ENCODE peak calls at places on chromosomes 5 and 9, in ten cellular contexts. P is Panc1, T is brain microvascular endothelial cell, U is fibroblast of the aortic adventitia, L is breast epithelium, R is foreskin fibroblast, Y is coronary artery, A is A549, S is A673, X is fibroblast of lung. O is an unnamed sample.

GRCh38 chr5:111948078-111948477 is 191.1 kb upstream of the NREP start:
- DNase-seq in P (no peak), T (no peak), U (no peak), L (no peak), R (no peak), Y (no peak), A (no peak), S (no peak), X (no peak), O (no peak)

GRCh38 chr9:31394040-31394473 is 990.4 kb upstream of the ACO1 start:
- DNase-seq in P (no peak), T (peak), U (no peak), L (no peak), R (peak), Y (no peak), A (no peak), S (peak), X (peak), O (peak)

GRCh38 chr5:157820593-157821252 is 38.2 kb downstream of the CLINT1 start:
- DNase-seq in P (no peak), T (peak), U (peak), L (no peak), R (peak), Y (no peak), A (peak), S (peak), X (peak), O (peak)

GRCh38 chr5:92543246-92543645 is 1037.8 kb downstream of the NR2F1-AS1 start:
- DNase-seq in P (no peak), T (no peak), U (no peak), L (no peak), R (peak), Y (no peak), A (no peak), S (no peak), X (peak), O (peak)

GRCh38 chr9:10806873-10807272 is 194.1 kb upstream of the PTPRD start:
- DNase-seq in P (no peak), T (no peak), U (no peak), L (no peak), R (no peak), Y (no peak), A (no peak), S (no peak), X (no peak), O (no peak)

GRCh38 chr5:67011422-67011821 is 185.2 kb downstream of the CD180 start:
- DNase-seq in P (no peak), T (no peak), U (no peak), L (no peak), R (no peak), Y (no peak), A (no peak), S (no peak), X (no peak), O (no peak)

GRCh38 chr5:181207214-181207959 is 2.4 kb upstream of the TRIM7 start:
- DNase-seq in P (peak), T (peak), U (peak), L (no peak), R (peak), Y (no peak), A (peak), S (peak), X (peak), O (peak)

GRCh38 chr5:132807163-132807838 is 5.8 kb upstream of the SOWAHA start:
- DNase-seq in P (no peak), T (no peak), U (no peak), L (no peak), R (no peak), Y (no peak), A (peak), S (peak), X (no peak), O (no peak)

GRCh38 chr5:129379406-129379805 is 80.7 kb upstream of the ADAMTS19 start:
- DNase-seq in P (no peak), T (no peak), U (no peak), L (no peak), R (peak), Y (no peak), A (no peak), S (no peak), X (peak), O (peak)

GRCh38 chr5:172858990-172859811 is 25.1 kb downstream of the ERGIC1 start:
- DNase-seq in P (peak), T (peak), U (peak), L (no peak), R (peak), Y (peak), A (peak), S (no peak), X (peak), O (peak)

GRCh38 chr5:66840527-66841013 is 244.4 kb downstream of the MAST4 start:
- DNase-seq in P (no peak), T (no peak), U (no peak), L (no peak), R (peak), Y (no peak), A (no peak), S (no peak), X (no peak), O (peak)

GRCh38 chr9:132125361-132125760 is 36.5 kb upstream of the NTNG2 start:
- DNase-seq in P (no peak), T (no peak), U (no peak), L (no peak), R (no peak), Y (no peak), A (no peak), S (no peak), X (no peak), O (no peak)

GRCh38 chr5:53373420-53374188 is 106.8 kb upstream of the FST start:
- DNase-seq in P (no peak), T (no peak), U (peak), L (no peak), R (no peak), Y (no peak), A (no peak), S (no peak), X (peak), O (peak)

GRCh38 chr9:9790216-9790872 is 822.5 kb downstream of the PTPRD start:
- DNase-seq in P (peak), T (peak), U (peak), L (no peak), R (peak), Y (no peak), A (no peak), S (peak), X (peak), O (peak)

GRCh38 chr5:4520557-4520956 is 619.6 kb upstream of the ADAMTS16 start:
- DNase-seq in P (no peak), T (no peak), U (peak), L (no peak), R (no peak), Y (no peak), A (no peak), S (no peak), X (no peak), O (no peak)

GRCh38 chr5:157670662-157671591 is at the start of gene C5orf52:
- DNase-seq in P (no peak), T (peak), U (peak), L (no peak), R (peak), Y (no peak), A (peak), S (peak), X (peak), O (peak)

GRCh38 chr9:126700903-126701819 is 87.4 kb downstream of the LMX1B start:
- DNase-seq in P (no peak), T (no peak), U (no peak), L (peak), R (no peak), Y (peak), A (no peak), S (no peak), X (no peak), O (no peak)

GRCh38 chr5:79697222-79698164 is 7.9 kb downstream of the CMYA5 start:
- DNase-seq in P (no peak), T (peak), U (peak), L (no peak), R (peak), Y (no peak), A (no peak), S (no peak), X (peak), O (peak)

GRCh38 chr9:82553654-82554366 is 509.1 kb downstream of the RASEF start:
- DNase-seq in P (no peak), T (no peak), U (peak), L (no peak), R (peak), Y (no peak), A (no peak), S (peak), X (peak), O (peak)

GRCh38 chr5:133781446-133781845 is 169.1 kb upstream of the FSTL4 start:
- DNase-seq in P (no peak), T (no peak), U (no peak), L (no peak), R (no peak), Y (peak), A (no peak), S (no peak), X (no peak), O (no peak)

GRCh38 chr9:1100945-1101344 is 50.8 kb downstream of the DMRT2 start:
- DNase-seq in P (no peak), T (peak), U (peak), L (no peak), R (peak), Y (no peak), A (no peak), S (peak), X (no peak), O (peak)

GRCh38 chr5:154403234-154403633 is 42.6 kb upstream of the SAP30L start:
- DNase-seq in P (no peak), T (no peak), U (peak), L (no peak), R (no peak), Y (peak), A (no peak), S (no peak), X (peak), O (no peak)

GRCh38 chr9:94443039-94443722 is 111.7 kb upstream of the PCAT7 start:
- DNase-seq in P (no peak), T (no peak), U (no peak), L (no peak), R (no peak), Y (no peak), A (no peak), S (no peak), X (no peak), O (no peak)

GRCh38 chr5:153153086-153153485 is 337.4 kb upstream of the GRIA1 start:
- DNase-seq in P (no peak), T (no peak), U (peak), L (no peak), R (peak), Y (no peak), A (no peak), S (peak), X (peak), O (peak)

GRCh38 chr5:113612060-113612496 is 98.6 kb downstream of the YTHDC2 start:
- DNase-seq in P (no peak), T (no peak), U (peak), L (no peak), R (peak), Y (no peak), A (peak), S (peak), X (peak), O (peak)

GRCh38 chr9:78296893-78297671 is at the start of gene PSAT1:
- DNase-seq in P (peak), T (peak), U (peak), L (peak), R (peak), Y (peak), A (peak), S (peak), X (peak), O (peak)

GRCh38 chr5:59021837-59022514 is 439.1 kb downstream of the RAB3C start:
- DNase-seq in P (no peak), T (no peak), U (no peak), L (no peak), R (no peak), Y (no peak), A (no peak), S (no peak), X (no peak), O (no peak)

GRCh38 chr5:42337607-42338006 is 85.6 kb upstream of the GHR start:
- DNase-seq in P (no peak), T (no peak), U (no peak), L (no peak), R (no peak), Y (no peak), A (no peak), S (no peak), X (no peak), O (no peak)

GRCh38 chr5:56585973-56586740 is 229.2 kb upstream of the MAP3K1 start:
- DNase-seq in P (no peak), T (no peak), U (peak), L (no peak), R (peak), Y (no peak), A (no peak), S (no peak), X (peak), O (no peak)

GRCh38 chr9:86277072-86277471 is 5.3 kb downstream of the ISCA1 start:
- DNase-seq in P (no peak), T (no peak), U (no peak), L (no peak), R (no peak), Y (no peak), A (no peak), S (no peak), X (no peak), O (no peak)

GRCh38 chr5:129664336-129664937 is 83.5 kb upstream of the MINAR2 start:
- DNase-seq in P (peak), T (peak), U (peak), L (no peak), R (peak), Y (no peak), A (peak), S (peak), X (peak), O (peak)

GRCh38 chr9:78677326-78677725 is 380.4 kb downstream of the PSAT1 start:
- DNase-seq in P (no peak), T (no peak), U (no peak), L (no peak), R (peak), Y (no peak), A (no peak), S (no peak), X (peak), O (no peak)

GRCh38 chr5:145681686-145682085 is 153.5 kb downstream of the PRELID2 start:
- DNase-seq in P (peak), T (peak), U (peak), L (no peak), R (peak), Y (no peak), A (peak), S (peak), X (peak), O (peak)

GRCh38 chr9:137028281-137029057 is 432 bp upstream of the ABCA2 start:
- DNase-seq in P (no peak), T (no peak), U (peak), L (peak), R (peak), Y (no peak), A (no peak), S (peak), X (no peak), O (no peak)

GRCh38 chr5:16135003-16135402 is 44.6 kb downstream of the MARCHF11 start:
- DNase-seq in P (no peak), T (no peak), U (no peak), L (no peak), R (no peak), Y (no peak), A (no peak), S (peak), X (no peak), O (no peak)

GRCh38 chr9:27150758-27151431 is 41.9 kb downstream of the TEK start:
- DNase-seq in P (no peak), T (no peak), U (peak), L (no peak), R (no peak), Y (no peak), A (no peak), S (no peak), X (peak), O (peak)

DNA sequence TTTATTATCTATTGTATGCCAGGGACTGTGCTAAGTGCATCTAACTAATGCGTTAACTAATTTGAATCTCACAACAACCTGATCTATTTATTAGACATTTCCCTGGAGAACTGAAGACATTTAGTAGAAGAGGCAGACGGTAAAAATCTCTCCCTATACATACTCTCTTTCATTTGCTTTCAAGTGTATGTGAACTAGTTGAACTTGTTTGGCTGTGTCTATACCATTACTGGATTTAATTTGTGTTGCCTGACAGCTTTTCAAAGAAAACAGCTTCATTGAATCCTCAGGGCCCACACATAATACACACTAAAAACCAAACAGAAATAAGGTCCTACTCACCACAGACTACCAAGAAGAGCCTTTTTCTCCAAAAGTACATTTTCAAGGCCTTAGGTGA is 133.6 kb upstream of the NR3C1 start:
- DNase-seq in P (no peak), T (no peak), U (no peak), L (no peak), R (no peak), Y (no peak), A (no peak), S (no peak), X (no peak), O (no peak)
- H3K4me3 ChIP-seq in P (no peak), T (no peak), U (no peak), L (no peak), R (no peak), Y (no peak), A (no peak), S (no peak), X (no peak), O (no peak)

GRCh38 chr5:135930949-135931295 is 23.9 kb downstream of the LECT2 start:
- DNase-seq in P (no peak), T (no peak), U (no peak), L (no peak), R (no peak), Y (no peak), A (no peak), S (no peak), X (no peak), O (no peak)

GRCh38 chr5:135934939-135935338 is 19.8 kb downstream of the LECT2 start:
- DNase-seq in P (no peak), T (peak), U (peak), L (no peak), R (peak), Y (no peak), A (no peak), S (no peak), X (peak), O (no peak)

GRCh38 chr5:135930029-135930948 is 24.5 kb downstream of the LECT2 start:
- DNase-seq in P (no peak), T (no peak), U (no peak), L (no peak), R (peak), Y (no peak), A (peak), S (peak), X (peak), O (no peak)
- TF ChIP-seq CTCF in P (no peak), T (peak), U (peak), L (no peak), R (no peak), Y (no peak), A (no peak), S (peak), X (peak), O (no peak)

DNA sequence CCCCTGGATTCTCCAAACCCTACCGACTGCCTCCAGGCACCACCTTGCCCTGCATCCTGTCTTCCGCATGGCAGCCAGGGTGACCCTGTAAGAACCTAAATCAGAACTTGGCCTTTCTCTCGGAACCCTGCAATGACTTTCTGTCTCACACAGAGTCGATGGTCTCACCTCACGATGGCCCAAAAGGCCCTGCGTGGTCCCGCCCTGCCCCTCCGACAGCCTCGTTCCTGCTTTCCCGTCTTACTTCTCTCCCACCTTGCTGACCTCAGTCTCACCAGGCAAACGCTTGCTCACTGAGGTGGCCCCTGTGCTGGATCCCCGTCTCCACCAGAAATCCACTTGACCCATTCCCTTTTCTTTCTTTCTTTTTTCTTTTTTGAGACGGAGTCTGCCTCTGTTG is 142.7 kb upstream of the PHYKPL start:
- DNase-seq in P (no peak), T (no peak), U (no peak), L (no peak), R (no peak), Y (no peak), A (no peak), S (no peak), X (no peak), O (no peak)
- H3K4me3 ChIP-seq in P (no peak), T (no peak), U (no peak), L (no peak), R (no peak), Y (no peak), A (no peak), S (no peak), X (no peak), O (no peak)

DNA sequence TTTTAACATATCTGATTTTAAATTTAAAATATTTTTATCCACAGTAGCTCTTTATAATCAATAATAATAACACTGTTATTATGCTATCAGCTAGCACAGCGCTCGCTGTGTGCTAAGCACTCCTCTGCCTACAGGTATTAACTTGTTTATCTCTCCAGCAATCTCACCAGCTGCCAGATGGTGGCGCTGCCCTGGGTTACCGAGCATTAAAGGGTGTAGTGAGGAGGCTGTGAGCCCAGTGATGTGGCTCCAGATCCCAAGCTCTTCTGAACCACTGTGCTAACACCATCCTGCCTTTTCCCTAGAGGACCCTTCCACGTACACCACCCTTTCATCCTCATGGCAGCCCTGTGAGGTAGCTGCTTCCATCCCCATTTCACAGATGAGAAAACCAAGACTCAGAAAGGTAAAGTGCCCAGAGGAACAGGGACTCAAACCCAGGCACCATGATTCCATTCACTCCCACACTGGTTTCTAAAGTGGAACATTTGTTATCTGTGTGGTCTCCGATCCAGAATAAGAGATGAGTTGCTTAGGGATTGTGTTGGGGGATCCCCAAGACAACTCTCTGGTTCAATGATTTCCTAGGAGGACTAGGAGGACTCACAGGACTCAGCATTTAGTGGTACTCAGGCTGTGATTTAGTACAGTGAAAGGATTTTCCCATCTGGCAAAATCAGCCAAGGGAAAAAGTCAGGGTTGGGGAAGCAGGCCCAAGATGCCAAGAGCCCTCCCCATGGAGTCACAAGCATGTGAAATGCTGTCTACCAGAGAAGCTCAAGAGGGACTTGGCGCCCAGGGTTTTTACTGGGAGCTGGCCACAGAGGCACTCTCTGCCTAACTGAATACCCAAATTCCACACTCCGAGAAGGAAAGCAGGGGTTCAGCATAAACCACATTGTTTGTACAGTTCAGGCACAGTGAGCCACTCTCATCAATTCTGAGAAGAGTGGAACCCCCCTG is 7.0 kb downstream of the IGFBPL1 start:
- DNase-seq in P (no peak), T (no peak), U (no peak), L (no peak), R (peak), Y (no peak), A (peak), S (peak), X (no peak), O (peak)
- TF ChIP-seq CTCF in P (peak), T (peak), U (peak), L (no peak), R (peak), Y (no peak), A (peak), S (peak), X (peak), O (peak)

O was measured in fibroblast of mammary gland.